ENCODE peak calls at places on chromosomes 6 and 20, in four cellular contexts. Q, C, Z and L are unnamed samples.

GRCh38 chr6:32885698-32886286 is 31.8 kb downstream of the PSMB9 start:
- DNase-seq in Q (no peak), Z (no peak), C (no peak), L (no peak)

GRCh38 chr6:1527098-1527497 is 82.6 kb upstream of the FOXC1 start:
- DNase-seq in Q (peak), C (peak), Z (peak), L (no peak)

GRCh38 chr20:45318948-45319347 is 10.8 kb upstream of the MATN4 start:
- DNase-seq in Q (no peak), Z (no peak), C (no peak), L (no peak)

GRCh38 chr6:134669531-134669930 is 280.4 kb downstream of the ALDH8A1 start:
- DNase-seq in Z (no peak), C (no peak), Q (no peak), L (no peak)

GRCh38 chr6:149861603-149862423 is 2.3 kb downstream of the LRP11 start:
- DNase-seq in C (no peak), Z (no peak), Q (no peak), L (no peak)

GRCh38 chr6:88760091-88760490 is 203.3 kb downstream of the RNGTT start:
- DNase-seq in Z (no peak), Q (no peak), C (no peak), L (no peak)

GRCh38 chr20:62900692-62901584 is 25.4 kb downstream of the DIDO1 start:
- DNase-seq in Z (peak), C (no peak), Q (no peak), L (no peak)

GRCh38 chr6:69936674-69937363 is 70.5 kb downstream of the COL19A1 start:
- DNase-seq in Z (peak), C (no peak), Q (no peak), L (no peak)

GRCh38 chr6:168883410-168884049 is 370.1 kb downstream of the THBS2 start:
- DNase-seq in C (no peak), Q (no peak), Z (no peak), L (no peak)

GRCh38 chr6:27893059-27893835 is 18.9 kb downstream of the OR2B2 start:
- DNase-seq in Z (peak), C (peak), Q (peak), L (peak)

GRCh38 chr6:107813555-107814194 is 10.4 kb downstream of the SCML4 start:
- DNase-seq in Z (no peak), Q (no peak), C (no peak), L (peak)

GRCh38 chr6:104814743-104815142 is 45.0 kb downstream of the HACE1 start:
- DNase-seq in Q (no peak), C (no peak), Z (no peak), L (no peak)

GRCh38 chr6:32882879-32883250 is 28.9 kb downstream of the PSMB9 start:
- DNase-seq in Z (no peak), Q (no peak), C (no peak), L (no peak)

GRCh38 chr20:49668181-49668877 is 45.3 kb downstream of the B4GALT5 start:
- DNase-seq in Z (peak), Q (peak), C (peak), L (no peak)

GRCh38 chr20:15899972-15900371 is 673.3 kb downstream of the KIF16B start:
- DNase-seq in C (no peak), Z (no peak), Q (no peak), L (no peak)

GRCh38 chr20:51860015-51860882 is 57.9 kb upstream of the SALL4 start:
- DNase-seq in Q (no peak), C (no peak), Z (no peak), L (no peak)